ENCODE peak calls at places on chromosomes 11 and 22, in four cellular contexts. One of them, this sample, is unnamed.

GRCh38 chr11:64967376-64967775 is 4.5 kb downstream of the MAJIN start:
- DNase-seq in effector memory CD4-positive, alpha-beta T cell: no peak
- DNase-seq in neural progenitor cell: no peak
- DNase-seq in naive thymus-derived CD4-positive, alpha-beta T cell: no peak
- DNase-seq in this sample: no peak

GRCh38 chr11:850777-851762 is 8.4 kb downstream of the TSPAN4 start:
- DNase-seq in neural progenitor cell: peak
- DNase-seq in naive thymus-derived CD4-positive, alpha-beta T cell: no peak
- DNase-seq in effector memory CD4-positive, alpha-beta T cell: no peak
- DNase-seq in this sample: no peak

GRCh38 chr11:64835616-64836447 is 8.6 kb downstream of the CDC42BPG start:
- DNase-seq in effector memory CD4-positive, alpha-beta T cell: no peak
- DNase-seq in neural progenitor cell: no peak
- DNase-seq in naive thymus-derived CD4-positive, alpha-beta T cell: no peak
- DNase-seq in this sample: no peak

GRCh38 chr22:28570697-28571373 is 108.8 kb downstream of the TTC28 start:
- DNase-seq in effector memory CD4-positive, alpha-beta T cell: no peak
- DNase-seq in neural progenitor cell: no peak
- DNase-seq in naive thymus-derived CD4-positive, alpha-beta T cell: no peak
- DNase-seq in this sample: no peak

GRCh38 chr11:61700221-61700620 is 20.0 kb downstream of the DAGLA start:
- DNase-seq in neural progenitor cell: no peak
- DNase-seq in effector memory CD4-positive, alpha-beta T cell: no peak
- DNase-seq in naive thymus-derived CD4-positive, alpha-beta T cell: no peak
- DNase-seq in this sample: no peak

GRCh38 chr11:34274712-34275398 is 83.0 kb downstream of the ABTB2 start:
- DNase-seq in naive thymus-derived CD4-positive, alpha-beta T cell: no peak
- DNase-seq in effector memory CD4-positive, alpha-beta T cell: no peak
- DNase-seq in neural progenitor cell: no peak
- DNase-seq in this sample: peak

GRCh38 chr22:32617271-32617670 is 142.7 kb downstream of the FBXO7 start:
- DNase-seq in naive thymus-derived CD4-positive, alpha-beta T cell: no peak
- DNase-seq in effector memory CD4-positive, alpha-beta T cell: no peak
- DNase-seq in neural progenitor cell: no peak
- DNase-seq in this sample: no peak

GRCh38 chr22:45667486-45667885 is 4.1 kb upstream of the ATXN10 start:
- DNase-seq in neural progenitor cell: no peak
- DNase-seq in naive thymus-derived CD4-positive, alpha-beta T cell: no peak
- DNase-seq in effector memory CD4-positive, alpha-beta T cell: no peak
- DNase-seq in this sample: no peak

GRCh38 chr22:37226514-37226913 is 14.2 kb upstream of the SSTR3 start:
- DNase-seq in neural progenitor cell: no peak
- DNase-seq in effector memory CD4-positive, alpha-beta T cell: no peak
- DNase-seq in naive thymus-derived CD4-positive, alpha-beta T cell: no peak
- DNase-seq in this sample: no peak

GRCh38 chr11:119684361-119685072 is 44.5 kb downstream of the NECTIN1 start:
- DNase-seq in neural progenitor cell: no peak
- DNase-seq in effector memory CD4-positive, alpha-beta T cell: no peak
- DNase-seq in naive thymus-derived CD4-positive, alpha-beta T cell: no peak
- DNase-seq in this sample: no peak

GRCh38 chr11:109123811-109124787 is 297.9 kb upstream of the C11orf87 start:
- DNase-seq in neural progenitor cell: no peak
- DNase-seq in naive thymus-derived CD4-positive, alpha-beta T cell: no peak
- DNase-seq in effector memory CD4-positive, alpha-beta T cell: no peak
- DNase-seq in this sample: no peak

GRCh38 chr11:1303973-1304372 is 5.5 kb downstream of the TOLLIP start:
- DNase-seq in effector memory CD4-positive, alpha-beta T cell: no peak
- DNase-seq in naive thymus-derived CD4-positive, alpha-beta T cell: no peak
- DNase-seq in neural progenitor cell: no peak
- DNase-seq in this sample: no peak

GRCh38 chr11:119673389-119674336 is 55.3 kb downstream of the NECTIN1 start:
- DNase-seq in effector memory CD4-positive, alpha-beta T cell: no peak
- DNase-seq in neural progenitor cell: no peak
- DNase-seq in naive thymus-derived CD4-positive, alpha-beta T cell: peak
- DNase-seq in this sample: no peak

GRCh38 chr11:47181271-47181670 is 4.6 kb upstream of the ARFGAP2 start:
- DNase-seq in naive thymus-derived CD4-positive, alpha-beta T cell: no peak
- DNase-seq in neural progenitor cell: no peak
- DNase-seq in effector memory CD4-positive, alpha-beta T cell: no peak
- DNase-seq in this sample: no peak

GRCh38 chr11:128054323-128054910 is 532.9 kb downstream of the ETS1 start:
- DNase-seq in effector memory CD4-positive, alpha-beta T cell: no peak
- DNase-seq in neural progenitor cell: no peak
- DNase-seq in naive thymus-derived CD4-positive, alpha-beta T cell: no peak
- DNase-seq in this sample: no peak

GRCh38 chr22:33210129-33210784 is 152.1 kb upstream of the SYN3 start:
- DNase-seq in naive thymus-derived CD4-positive, alpha-beta T cell: no peak
- DNase-seq in neural progenitor cell: peak
- DNase-seq in effector memory CD4-positive, alpha-beta T cell: no peak
- DNase-seq in this sample: no peak

GRCh38 chr22:33035276-33035863 is 22.8 kb downstream of the SYN3 start:
- DNase-seq in naive thymus-derived CD4-positive, alpha-beta T cell: no peak
- DNase-seq in effector memory CD4-positive, alpha-beta T cell: no peak
- DNase-seq in neural progenitor cell: no peak
- DNase-seq in this sample: no peak

GRCh38 chr11:87300640-87301381 is 263.1 kb downstream of the TMEM135 start:
- DNase-seq in neural progenitor cell: no peak
- DNase-seq in effector memory CD4-positive, alpha-beta T cell: no peak
- DNase-seq in naive thymus-derived CD4-positive, alpha-beta T cell: no peak
- DNase-seq in this sample: no peak

GRCh38 chr11:131906963-131907362 is 536.5 kb downstream of the NTM start:
- DNase-seq in effector memory CD4-positive, alpha-beta T cell: no peak
- DNase-seq in neural progenitor cell: no peak
- DNase-seq in naive thymus-derived CD4-positive, alpha-beta T cell: no peak
- DNase-seq in this sample: no peak

GRCh38 chr11:9344046-9344680 is 29.8 kb upstream of the TMEM41B start:
- DNase-seq in naive thymus-derived CD4-positive, alpha-beta T cell: no peak
- DNase-seq in effector memory CD4-positive, alpha-beta T cell: no peak
- DNase-seq in neural progenitor cell: peak
- DNase-seq in this sample: no peak

GRCh38 chr11:61041755-61042518 is 60.4 kb upstream of the CD5 start:
- DNase-seq in neural progenitor cell: peak
- DNase-seq in effector memory CD4-positive, alpha-beta T cell: peak
- DNase-seq in naive thymus-derived CD4-positive, alpha-beta T cell: peak
- DNase-seq in this sample: peak

GRCh38 chr11:7574491-7575129 is 60.8 kb downstream of the PPFIBP2 start:
- DNase-seq in neural progenitor cell: no peak
- DNase-seq in naive thymus-derived CD4-positive, alpha-beta T cell: no peak
- DNase-seq in effector memory CD4-positive, alpha-beta T cell: no peak
- DNase-seq in this sample: no peak

GRCh38 chr11:58301576-58301975 is 33.5 kb upstream of the OR10W1 start:
- DNase-seq in naive thymus-derived CD4-positive, alpha-beta T cell: no peak
- DNase-seq in effector memory CD4-positive, alpha-beta T cell: no peak
- DNase-seq in neural progenitor cell: no peak
- DNase-seq in this sample: no peak

GRCh38 chr11:109772846-109773400 is 320.3 kb upstream of the ZC3H12C start:
- DNase-seq in naive thymus-derived CD4-positive, alpha-beta T cell: no peak
- DNase-seq in neural progenitor cell: no peak
- DNase-seq in effector memory CD4-positive, alpha-beta T cell: no peak
- DNase-seq in this sample: no peak

GRCh38 chr11:8321876-8322275 is 58.2 kb upstream of the LMO1 start:
- DNase-seq in effector memory CD4-positive, alpha-beta T cell: no peak
- DNase-seq in neural progenitor cell: no peak
- DNase-seq in naive thymus-derived CD4-positive, alpha-beta T cell: no peak
- DNase-seq in this sample: no peak

GRCh38 chr11:35943761-35944502 is at the start of gene LDLRAD3:
- DNase-seq in neural progenitor cell: peak
- DNase-seq in effector memory CD4-positive, alpha-beta T cell: no peak
- DNase-seq in naive thymus-derived CD4-positive, alpha-beta T cell: peak
- DNase-seq in this sample: peak

GRCh38 chr22:39682994-39683393 is 112.4 kb downstream of the CACNA1I start:
- DNase-seq in effector memory CD4-positive, alpha-beta T cell: no peak
- DNase-seq in neural progenitor cell: no peak
- DNase-seq in naive thymus-derived CD4-positive, alpha-beta T cell: no peak
- DNase-seq in this sample: no peak

GRCh38 chr11:76033699-76034098 is 172.6 kb downstream of the WNT11 start:
- DNase-seq in neural progenitor cell: no peak
- DNase-seq in effector memory CD4-positive, alpha-beta T cell: no peak
- DNase-seq in naive thymus-derived CD4-positive, alpha-beta T cell: no peak
- DNase-seq in this sample: no peak

GRCh38 chr11:76026862-76027261 is 179.4 kb downstream of the WNT11 start:
- DNase-seq in neural progenitor cell: no peak
- DNase-seq in naive thymus-derived CD4-positive, alpha-beta T cell: no peak
- DNase-seq in effector memory CD4-positive, alpha-beta T cell: no peak
- DNase-seq in this sample: no peak

GRCh38 chr11:76030286-76030685 is 176.0 kb downstream of the WNT11 start:
- DNase-seq in effector memory CD4-positive, alpha-beta T cell: no peak
- DNase-seq in neural progenitor cell: no peak
- DNase-seq in naive thymus-derived CD4-positive, alpha-beta T cell: no peak
- DNase-seq in this sample: no peak

GRCh38 chr11:76035020-76035419 is 171.3 kb downstream of the WNT11 start:
- DNase-seq in effector memory CD4-positive, alpha-beta T cell: no peak
- DNase-seq in naive thymus-derived CD4-positive, alpha-beta T cell: no peak
- DNase-seq in neural progenitor cell: no peak
- DNase-seq in this sample: no peak

DNA sequence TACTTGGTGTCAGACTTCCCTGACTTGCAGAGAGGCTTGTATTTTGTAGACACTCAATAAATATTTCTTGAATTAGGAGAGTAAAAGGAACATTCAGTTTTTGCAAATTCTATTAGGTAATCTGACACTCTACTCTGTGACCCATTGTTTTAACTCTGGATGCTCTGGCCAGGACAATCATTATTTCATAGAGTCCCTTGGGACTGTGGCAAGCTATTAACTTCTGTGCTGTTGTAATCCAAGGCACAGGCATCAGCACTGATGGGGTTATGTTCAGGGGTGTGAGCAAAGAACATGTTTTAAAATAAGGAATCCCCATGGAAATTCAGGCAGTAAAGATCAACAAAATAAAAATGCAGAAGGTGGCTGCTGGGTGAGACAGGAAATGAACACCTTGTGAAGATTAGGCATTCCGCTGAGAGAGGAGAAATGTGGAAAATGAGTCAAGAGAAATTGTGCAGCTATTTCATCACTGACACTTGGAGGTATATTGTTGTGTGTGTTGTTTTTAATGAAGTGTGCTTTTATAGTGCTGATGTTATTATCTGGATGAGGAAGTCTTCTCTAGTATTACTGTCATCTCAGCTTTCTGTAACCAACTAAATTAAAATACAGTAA is 175.2 kb downstream of the WNT11 start:
- DNase-seq in effector memory CD4-positive, alpha-beta T cell: no peak
- DNase-seq in naive thymus-derived CD4-positive, alpha-beta T cell: no peak
- DNase-seq in neural progenitor cell: no peak
- DNase-seq in this sample: no peak
- H3K27ac ChIP-seq in effector memory CD4-positive, alpha-beta T cell: no peak
- H3K27ac ChIP-seq in naive thymus-derived CD4-positive, alpha-beta T cell: no peak
- H3K27ac ChIP-seq in neural progenitor cell: no peak
- H3K27ac ChIP-seq in this sample: no peak

DNA sequence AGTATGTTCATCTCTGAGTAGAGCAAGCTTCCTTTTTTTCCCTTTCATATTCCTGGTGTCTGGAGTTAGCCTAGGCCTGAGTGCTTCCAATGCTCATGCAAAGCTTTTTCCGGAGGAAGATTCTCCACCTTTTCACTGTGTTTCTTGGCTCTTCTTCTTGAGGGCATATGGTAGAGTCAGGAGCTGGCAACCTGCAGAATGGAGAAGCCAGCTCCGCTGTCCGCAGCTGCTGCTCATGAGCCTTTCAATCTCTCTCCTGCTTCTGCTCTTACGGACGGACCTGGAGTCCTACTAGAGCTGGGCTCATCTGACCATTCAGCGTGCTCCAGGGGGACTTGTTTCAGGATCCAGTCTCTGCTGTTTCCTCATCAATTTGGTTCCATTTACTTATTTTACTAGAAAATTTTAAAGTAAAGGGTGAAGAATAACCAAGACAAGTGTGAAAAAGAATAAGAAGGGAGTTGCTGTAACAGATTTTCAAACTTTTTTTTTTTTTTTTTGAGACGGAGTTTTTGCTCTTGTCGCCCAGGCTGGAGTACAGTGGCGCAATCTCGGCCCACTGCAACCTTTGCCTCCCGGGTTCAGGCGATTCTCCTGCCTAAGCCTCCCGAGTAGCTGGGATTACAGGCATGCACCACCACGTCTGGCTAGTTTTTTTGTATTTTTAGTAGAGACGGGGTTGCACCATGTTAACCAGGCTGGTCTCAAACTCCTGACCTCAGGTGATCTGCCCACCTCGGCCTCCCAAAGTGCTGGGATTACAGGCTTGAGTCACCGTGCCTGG is 20.5 kb downstream of the PPP6R2 start:
- DNase-seq in neural progenitor cell: no peak
- DNase-seq in effector memory CD4-positive, alpha-beta T cell: no peak
- DNase-seq in naive thymus-derived CD4-positive, alpha-beta T cell: no peak
- DNase-seq in this sample: no peak
- H3K27ac ChIP-seq in neural progenitor cell: peak
- H3K27ac ChIP-seq in effector memory CD4-positive, alpha-beta T cell: no peak
- H3K27ac ChIP-seq in naive thymus-derived CD4-positive, alpha-beta T cell: no peak
- H3K27ac ChIP-seq in this sample: no peak

GRCh38 chr11:115291391-115291744 is 212.8 kb downstream of the CADM1 start:
- DNase-seq in effector memory CD4-positive, alpha-beta T cell: no peak
- DNase-seq in neural progenitor cell: no peak
- DNase-seq in naive thymus-derived CD4-positive, alpha-beta T cell: no peak
- DNase-seq in this sample: no peak
- H3K27ac ChIP-seq in effector memory CD4-positive, alpha-beta T cell: no peak
- H3K27ac ChIP-seq in neural progenitor cell: no peak
- H3K27ac ChIP-seq in naive thymus-derived CD4-positive, alpha-beta T cell: no peak
- H3K27ac ChIP-seq in this sample: no peak

DNA sequence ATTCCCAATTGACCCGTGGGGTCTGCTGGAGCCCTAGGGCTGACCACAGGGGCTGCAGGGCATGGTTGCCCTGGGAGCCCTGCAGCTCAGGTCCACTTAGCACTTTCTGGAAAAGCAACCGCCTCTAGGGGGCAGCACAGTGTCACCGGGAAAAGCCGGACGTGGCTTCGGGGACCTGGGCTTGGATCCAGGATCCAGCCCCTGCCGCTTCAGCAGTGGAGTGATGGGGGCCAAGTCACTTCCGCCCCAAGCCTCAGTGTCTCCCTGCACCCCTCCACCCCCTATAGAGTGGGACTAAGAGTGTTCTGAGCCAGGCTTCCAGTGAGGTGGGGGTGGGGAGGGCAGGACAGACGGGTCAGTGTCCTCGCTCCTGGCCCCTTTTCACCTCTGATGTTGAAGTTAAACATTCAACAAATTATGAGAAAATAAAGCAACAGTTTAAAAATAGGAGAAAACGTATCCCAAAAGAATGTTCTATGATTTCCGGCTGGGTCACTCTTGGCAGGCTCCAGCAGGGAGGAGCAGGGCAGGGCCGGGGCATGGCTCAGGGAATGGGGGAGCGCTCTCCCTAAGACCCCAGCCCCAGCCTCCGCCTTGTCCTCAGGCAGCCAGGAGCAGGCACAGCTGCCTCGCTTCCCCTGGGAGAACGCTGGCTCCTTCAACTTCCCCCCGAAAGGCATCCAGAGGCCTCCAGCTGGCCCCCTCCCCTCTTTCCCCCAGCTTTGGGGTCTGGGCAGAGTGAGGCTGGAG is 96.5 kb upstream of the FGF3 start:
- DNase-seq in neural progenitor cell: peak
- DNase-seq in naive thymus-derived CD4-positive, alpha-beta T cell: peak
- DNase-seq in effector memory CD4-positive, alpha-beta T cell: peak
- DNase-seq in this sample: no peak
- H3K27ac ChIP-seq in neural progenitor cell: no peak
- H3K27ac ChIP-seq in naive thymus-derived CD4-positive, alpha-beta T cell: no peak
- H3K27ac ChIP-seq in effector memory CD4-positive, alpha-beta T cell: no peak
- H3K27ac ChIP-seq in this sample: no peak

This sample was measured in caudate nucleus.